ENCODE peak calls at places on chromosomes 3 and 15, in five cellular contexts. S, Y, A, R and O are unnamed samples.
A peak's percentile ranks its signal among the peaks of the same experiment; 100 is the strongest.

GRCh38 chr3:101065962-101066361 is 72.7 kb upstream of the ABI3BP start:
- DNase-seq in S (peak; percentile 8), Y (no peak), A (no peak), R (no peak), O (no peak)

GRCh38 chr3:175489406-175489805 is 630.3 kb downstream of the NAALADL2 start:
- DNase-seq in Y (no peak), S (no peak), R (no peak), A (no peak), O (no peak)

GRCh38 chr3:113617726-113618125 is 78.7 kb downstream of the USF3 start:
- DNase-seq in R (no peak), A (no peak), S (no peak), Y (no peak), O (no peak)

GRCh38 chr15:96109820-96110219 is 220.7 kb upstream of the NR2F2 start:
- DNase-seq in A (no peak), R (no peak), Y (no peak), S (no peak), O (no peak)

GRCh38 chr3:55202320-55202719 is 274.5 kb upstream of the LRTM1 start:
- DNase-seq in Y (no peak), A (no peak), S (no peak), R (no peak), O (no peak)

GRCh38 chr3:130671545-130671944 is 75.1 kb downstream of the PIK3R4 start:
- DNase-seq in A (no peak), R (no peak), Y (no peak), S (peak; percentile 14), O (peak; percentile 75)

GRCh38 chr15:69829974-69830373 is 267.7 kb downstream of the TLE3 start:
- DNase-seq in A (no peak), Y (no peak), R (no peak), S (no peak), O (no peak)

GRCh38 chr3:18988619-18989229 is 159.6 kb upstream of the KCNH8 start:
- DNase-seq in S (peak; percentile 65), R (peak; percentile 15), Y (no peak), A (no peak), O (peak; percentile 47)

GRCh38 chr15:73716417-73716816 is 32.2 kb downstream of the CD276 start:
- DNase-seq in A (peak; percentile 89), S (no peak), R (no peak), Y (no peak), O (no peak)

GRCh38 chr3:172519241-172519640 is 4.0 kb downstream of the TNFSF10 start:
- DNase-seq in A (no peak), S (no peak), R (no peak), Y (no peak), O (no peak)

GRCh38 chr15:52236015-52236414 is 44.8 kb upstream of the GNB5 start:
- DNase-seq in S (peak; percentile 44), Y (no peak), A (no peak), R (no peak), O (no peak)

GRCh38 chr3:126018545-126018944 is 49.6 kb downstream of the ROPN1B start:
- DNase-seq in A (no peak), S (no peak), Y (no peak), R (no peak), O (no peak)

GRCh38 chr3:194310060-194310481 is 41.1 kb downstream of the CPN2 start:
- DNase-seq in S (no peak), A (no peak), R (no peak), Y (no peak), O (no peak)

GRCh38 chr3:25768851-25769250 is 14.4 kb downstream of the NGLY1 start:
- DNase-seq in S (no peak), R (no peak), Y (no peak), A (no peak), O (no peak)

GRCh38 chr3:55486101-55486856 is 827 bp downstream of the WNT5A start:
- DNase-seq in S (peak; percentile 80), A (peak; percentile 74), R (peak; percentile 18), Y (peak; percentile 76), O (no peak)

GRCh38 chr3:40291471-40291870 is 18.0 kb upstream of the EIF1B start:
- DNase-seq in Y (no peak), R (peak; percentile 6), A (no peak), S (peak; percentile 97), O (no peak)

GRCh38 chr3:40294434-40294833 is 15.1 kb upstream of the EIF1B start:
- DNase-seq in S (no peak), Y (no peak), A (no peak), R (no peak), O (no peak)

GRCh38 chr3:40287248-40287647 is 22.3 kb upstream of the EIF1B start:
- DNase-seq in R (no peak), A (no peak), S (no peak), Y (no peak), O (no peak)

GRCh38 chr3:40292637-40293036 is 16.9 kb upstream of the EIF1B start:
- DNase-seq in S (peak; percentile 95), R (no peak), A (no peak), Y (no peak), O (no peak)

DNA sequence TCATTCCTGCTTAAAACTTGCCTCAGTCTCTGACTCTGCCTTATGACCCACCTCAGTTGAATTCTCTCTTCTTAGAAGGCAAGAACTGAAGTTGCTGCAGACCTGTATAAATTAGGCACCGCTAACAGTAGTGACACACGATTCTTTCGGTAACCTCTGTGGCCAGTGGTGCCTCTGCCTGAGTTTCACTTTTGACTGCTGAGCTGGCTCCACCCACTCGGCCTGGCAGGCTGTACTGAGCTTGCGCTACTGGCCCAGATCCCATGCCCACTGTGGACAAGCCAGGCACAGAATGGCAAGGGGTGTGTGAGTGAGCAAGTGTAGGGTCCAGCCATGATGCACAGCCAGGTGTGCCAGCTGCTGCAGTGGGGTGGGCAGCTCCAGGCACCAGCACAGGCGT is 19.1 kb upstream of the EIF1B start:
- DNase-seq in A (no peak), S (no peak), Y (no peak), R (no peak), O (no peak)
- H3K4me3 ChIP-seq in A (no peak overlapping the region), S (no peak overlapping the region), Y (no peak overlapping the region), R (no peak overlapping the region), O (no peak overlapping the region)

GRCh38 chr3:120908030-120908802 is at the start of gene STXBP5L:
- DNase-seq in A (peak; percentile 68), Y (peak; percentile 94), S (peak; percentile 99), R (peak; percentile 90), O (peak; percentile 71)

GRCh38 chr3:120909602-120909878 is 1.5 kb downstream of the STXBP5L start:
- DNase-seq in R (no peak), A (no peak), S (peak; percentile 38), Y (no peak), O (peak; percentile 30)

GRCh38 chr3:120908803-120909601 is 997 bp downstream of the STXBP5L start:
- DNase-seq in A (no peak), S (no peak), R (no peak), Y (peak; percentile 17), O (peak; percentile 19)

GRCh38 chr3:120907659-120908029 is 361 bp upstream of the STXBP5L start:
- DNase-seq in Y (no peak), S (no peak), A (no peak), R (no peak), O (no peak)
- H3K4me3 ChIP-seq in Y (no peak overlapping the region), S (peak overlapping the region; percentile 17), A (no peak overlapping the region), R (no peak overlapping the region), O (no peak overlapping the region)

GRCh38 chr3:197306374-197307086 is 8.1 kb upstream of the DLG1 start:
- DNase-seq in R (peak; percentile 48), A (no peak), S (peak; percentile 88), Y (no peak), O (no peak)

GRCh38 chr3:197309528-197310361 is 11.3 kb upstream of the DLG1 start:
- DNase-seq in A (no peak), R (no peak), S (no peak), Y (no peak), O (no peak)

GRCh38 chr3:197312431-197312830 is 14.0 kb upstream of the DLG1 start:
- DNase-seq in A (no peak), R (no peak), Y (no peak), S (no peak), O (no peak)

GRCh38 chr3:197308591-197308990 is 10.2 kb upstream of the DLG1 start:
- DNase-seq in R (no peak), A (no peak), Y (no peak), S (no peak), O (no peak)

DNA sequence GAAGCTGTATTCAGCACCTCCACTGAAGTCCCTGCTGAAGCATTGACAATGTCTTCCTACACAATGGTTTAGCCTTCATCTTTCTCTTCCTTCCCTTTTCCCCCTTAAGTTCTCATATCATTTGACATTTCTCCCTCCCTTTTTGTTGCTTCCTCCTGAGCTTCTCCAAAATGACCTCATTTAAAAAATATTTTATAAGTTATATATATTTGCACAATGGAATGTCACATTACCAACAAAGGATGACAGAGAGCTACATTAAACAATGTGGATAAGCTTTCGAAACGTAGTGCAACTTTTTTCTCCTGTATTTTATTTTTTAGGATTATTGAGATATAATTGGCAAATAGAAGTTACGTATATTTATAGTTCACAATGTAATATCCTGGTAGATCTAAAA is 13.2 kb upstream of the DLG1 start:
- DNase-seq in Y (no peak), R (no peak), A (no peak), S (no peak), O (no peak)
- H3K4me3 ChIP-seq in Y (no peak overlapping the region), R (no peak overlapping the region), A (no peak overlapping the region), S (no peak overlapping the region), O (no peak overlapping the region)

GRCh38 chr3:115019900-115020299 is 127.2 kb downstream of the ZBTB20 start:
- DNase-seq in A (no peak), S (no peak), Y (no peak), R (no peak), O (no peak)

GRCh38 chr3:115021061-115021460 is 126.0 kb downstream of the ZBTB20 start:
- DNase-seq in R (no peak), S (no peak), Y (no peak), A (no peak), O (no peak)

GRCh38 chr3:115022835-115023398 is 124.2 kb downstream of the ZBTB20 start:
- DNase-seq in S (no peak), Y (no peak), R (no peak), A (no peak), O (no peak)

GRCh38 chr3:115022214-115022613 is 124.9 kb downstream of the ZBTB20 start:
- DNase-seq in Y (no peak), S (no peak), A (no peak), R (no peak), O (no peak)

GRCh38 chr3:115018694-115019093 is 128.4 kb downstream of the ZBTB20 start:
- DNase-seq in Y (no peak), S (no peak), R (no peak), A (no peak), O (no peak)
- H3K4me3 ChIP-seq in Y (no peak overlapping the region), S (no peak overlapping the region), R (no peak overlapping the region), A (no peak overlapping the region), O (no peak overlapping the region)

GRCh38 chr3:16905704-16906103 is 20.9 kb downstream of the PLCL2 start:
- DNase-seq in S (no peak), Y (no peak), R (no peak), A (no peak), O (no peak)
- H3K4me3 ChIP-seq in S (no peak overlapping the region), Y (no peak overlapping the region), R (no peak overlapping the region), A (no peak overlapping the region), O (no peak overlapping the region)